ENCODE peak calls at places on chromosomes 2 and 18, in seven cellular contexts. O is CD4-positive, alpha-beta T cell; X is small intestine; G is coronary artery; H is esophagus squamous epithelium; R is HCT116; Q is AG04450. V is an unnamed sample.

GRCh38 chr2:59693176-59693959 is 860.1 kb downstream of the BCL11A start:
- DNase-seq in O (no peak), X (no peak), G (no peak), H (no peak), R (no peak), Q (no peak), V (no peak)

GRCh38 chr18:23956483-23956882 is 58.1 kb upstream of the TTC39C start:
- DNase-seq in O (no peak), X (no peak), G (no peak), H (no peak), R (no peak), Q (no peak), V (no peak)

GRCh38 chr2:20224716-20225293 is at the start of gene SDC1:
- DNase-seq in O (no peak), X (peak), G (no peak), H (no peak), R (no peak), Q (no peak), V (peak)

GRCh38 chr2:39990335-39990734 is 211.3 kb upstream of the THUMPD2 start:
- DNase-seq in O (no peak), X (peak), G (no peak), H (no peak), R (no peak), Q (no peak), V (no peak)

GRCh38 chr2:192978317-192978874 is 783.7 kb upstream of the TMEFF2 start:
- DNase-seq in O (no peak), X (no peak), G (no peak), H (no peak), R (no peak), Q (no peak), V (no peak)

GRCh38 chr2:16626497-16626896 is 39.1 kb downstream of the CYRIA start:
- DNase-seq in O (no peak), X (no peak), G (no peak), H (no peak), R (no peak), Q (no peak), V (peak)

GRCh38 chr2:173124441-173124840 is 48.8 kb downstream of the MAP3K20 start:
- DNase-seq in O (no peak), X (no peak), G (no peak), H (no peak), R (no peak), Q (no peak), V (peak)

GRCh38 chr2:232886176-232886575 is 16.1 kb downstream of the SNORC start:
- DNase-seq in O (no peak), X (no peak), G (no peak), H (no peak), R (no peak), Q (no peak), V (no peak)

GRCh38 chr2:203279288-203279687 is 40.5 kb downstream of the CYP20A1 start:
- DNase-seq in O (no peak), X (no peak), G (no peak), H (no peak), R (peak), Q (no peak), V (no peak)

GRCh38 chr18:48410095-48410920 is 1.1 kb upstream of the ZBTB7C start:
- DNase-seq in O (peak), X (peak), G (peak), H (peak), R (peak), Q (peak), V (peak)

GRCh38 chr2:239274391-239275001 is 126.3 kb downstream of the HDAC4 start:
- DNase-seq in O (no peak), X (no peak), G (peak), H (no peak), R (peak), Q (no peak), V (no peak)

GRCh38 chr2:205609036-205609607 is 73.2 kb upstream of the NRP2 start:
- DNase-seq in O (no peak), X (no peak), G (no peak), H (no peak), R (no peak), Q (no peak), V (no peak)

GRCh38 chr2:205484717-205485116 is 197.6 kb upstream of the NRP2 start:
- DNase-seq in O (no peak), X (no peak), G (no peak), H (no peak), R (no peak), Q (no peak), V (no peak)

DNA sequence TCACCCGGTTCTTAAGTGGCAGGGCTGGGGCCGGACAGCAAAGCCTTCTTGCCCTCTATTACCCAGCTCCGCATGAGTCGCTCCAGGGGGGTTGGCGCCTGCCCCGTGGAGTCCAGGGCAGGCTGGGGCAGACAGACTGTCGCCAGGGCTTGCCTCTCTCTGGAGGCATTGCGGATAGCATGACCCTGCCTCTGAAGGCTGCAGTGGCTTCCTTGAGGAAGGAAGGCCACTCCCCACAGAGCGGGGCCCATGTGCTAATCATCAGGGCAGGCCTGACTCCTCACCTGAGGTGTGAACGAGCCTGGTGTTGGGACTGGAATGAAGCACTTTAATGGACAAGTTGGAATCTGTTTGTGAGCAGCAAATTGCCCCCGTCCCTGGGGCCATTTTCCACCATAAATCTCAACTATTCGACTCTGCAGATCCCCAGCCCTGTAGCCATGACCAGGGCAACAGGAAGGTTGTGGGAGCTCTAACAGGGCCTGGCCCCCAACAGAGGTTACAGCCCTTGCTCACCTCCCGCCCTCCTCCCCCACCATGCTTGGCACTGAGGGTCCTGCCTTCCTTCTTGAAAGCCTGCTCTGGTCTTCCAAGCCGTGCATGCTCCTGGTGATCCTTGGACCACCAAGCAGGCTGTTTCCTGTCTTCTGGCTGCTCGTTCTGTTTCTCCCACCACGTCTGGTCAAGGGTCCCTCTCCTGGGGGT is 144.9 kb upstream of the HAAO start:
- DNase-seq in O (no peak), X (no peak), G (peak), H (no peak), R (no peak), Q (no peak), V (no peak)
- H3K27ac ChIP-seq in O (no peak), X (no peak), G (peak), H (peak), R (no peak), Q (no peak), V (no peak)

GRCh38 chr2:68465081-68465916 is 1.8 kb downstream of the FBXO48 start:
- DNase-seq in O (peak), X (no peak), G (no peak), H (no peak), R (no peak), Q (no peak), V (no peak)
- H3K27ac ChIP-seq in O (no peak), X (no peak), G (no peak), H (peak), R (no peak), Q (no peak), V (no peak)

GRCh38 chr2:54613361-54613760 is 110.1 kb upstream of the EML6 start:
- DNase-seq in O (no peak), X (no peak), G (no peak), H (no peak), R (no peak), Q (no peak), V (no peak)
- H3K27ac ChIP-seq in O (no peak), X (no peak), G (peak), H (no peak), R (no peak), Q (no peak), V (no peak)

GRCh38 chr2:28433935-28434599 is 41.4 kb downstream of the FOSL2 start:
- DNase-seq in O (no peak), X (no peak), G (no peak), H (no peak), R (no peak), Q (no peak), V (no peak)
- H3K27ac ChIP-seq in O (no peak), X (no peak), G (no peak), H (no peak), R (no peak), Q (no peak), V (no peak)

GRCh38 chr2:69386376-69386775 is 651 bp downstream of the GFPT1 start:
- DNase-seq in O (no peak), X (peak), G (no peak), H (no peak), R (no peak), Q (no peak), V (no peak)
- H3K27ac ChIP-seq in O (peak), X (peak), G (peak), H (peak), R (no peak), Q (peak), V (no peak)

GRCh38 chr2:237324446-237325236 is 89.3 kb downstream of the COL6A3 start:
- DNase-seq in O (no peak), X (no peak), G (no peak), H (no peak), R (no peak), Q (peak), V (peak)
- H3K27ac ChIP-seq in O (no peak), X (peak), G (peak), H (peak), R (no peak), Q (peak), V (peak)